ENCODE peak calls at places on chromosomes 13 and 19, in nine cellular contexts. One of them, this sample, is unnamed.

GRCh38 chr13:102286326-102286725 is 115.5 kb downstream of the FGF14 start:
- DNase-seq in prostate gland: no peak
- DNase-seq in upper lobe of left lung: no peak
- DNase-seq in GM23338: no peak
- DNase-seq in stomach: no peak
- DNase-seq in HCT116: no peak
- DNase-seq in transverse colon: no peak
- DNase-seq in HepG2: peak; percentile 53
- DNase-seq in breast epithelium: no peak
- DNase-seq in this sample: no peak

GRCh38 chr13:95035311-95036109 is 265.7 kb downstream of the ABCC4 start:
- DNase-seq in transverse colon: no peak
- DNase-seq in stomach: no peak
- DNase-seq in HepG2: no peak
- DNase-seq in breast epithelium: no peak
- DNase-seq in HCT116: no peak
- DNase-seq in prostate gland: peak; percentile 5
- DNase-seq in GM23338: no peak
- DNase-seq in upper lobe of left lung: no peak
- DNase-seq in this sample: no peak

GRCh38 chr19:2759392-2759791 is 19.6 kb upstream of the SLC39A3 start:
- DNase-seq in stomach: no peak
- DNase-seq in upper lobe of left lung: no peak
- DNase-seq in breast epithelium: no peak
- DNase-seq in HepG2: no peak
- DNase-seq in prostate gland: no peak
- DNase-seq in GM23338: no peak
- DNase-seq in HCT116: no peak
- DNase-seq in transverse colon: no peak
- DNase-seq in this sample: no peak

GRCh38 chr19:11405846-11406643 is 13.1 kb downstream of the RGL3 start:
- DNase-seq in transverse colon: no peak
- DNase-seq in GM23338: peak; percentile 89
- DNase-seq in upper lobe of left lung: peak; percentile 83
- DNase-seq in HepG2: no peak
- DNase-seq in prostate gland: no peak
- DNase-seq in stomach: no peak
- DNase-seq in HCT116: no peak
- DNase-seq in breast epithelium: no peak
- DNase-seq in this sample: no peak

GRCh38 chr19:40284251-40284500 is 969 bp downstream of the AKT2 start:
- DNase-seq in HCT116: no peak
- DNase-seq in breast epithelium: no peak
- DNase-seq in GM23338: no peak
- DNase-seq in prostate gland: no peak
- DNase-seq in upper lobe of left lung: no peak
- DNase-seq in transverse colon: no peak
- DNase-seq in stomach: no peak
- DNase-seq in HepG2: no peak
- DNase-seq in this sample: no peak

GRCh38 chr13:48578516-48579166 is 45.8 kb upstream of the RCBTB2 start:
- DNase-seq in breast epithelium: no peak
- DNase-seq in prostate gland: no peak
- DNase-seq in HCT116: no peak
- DNase-seq in upper lobe of left lung: no peak
- DNase-seq in transverse colon: no peak
- DNase-seq in stomach: no peak
- DNase-seq in HepG2: no peak
- DNase-seq in GM23338: no peak
- DNase-seq in this sample: no peak

GRCh38 chr19:28289294-28290063 is 923.5 kb downstream of the UQCRFS1 start:
- DNase-seq in stomach: no peak
- DNase-seq in HCT116: no peak
- DNase-seq in upper lobe of left lung: peak; percentile 39
- DNase-seq in prostate gland: peak; percentile 86
- DNase-seq in transverse colon: peak; percentile 69
- DNase-seq in GM23338: no peak
- DNase-seq in HepG2: no peak
- DNase-seq in breast epithelium: no peak
- DNase-seq in this sample: no peak

GRCh38 chr13:45989607-45990006 is 62.9 kb downstream of the ZC3H13 start:
- DNase-seq in transverse colon: no peak
- DNase-seq in upper lobe of left lung: no peak
- DNase-seq in HepG2: no peak
- DNase-seq in HCT116: no peak
- DNase-seq in breast epithelium: no peak
- DNase-seq in prostate gland: no peak
- DNase-seq in GM23338: no peak
- DNase-seq in stomach: no peak
- DNase-seq in this sample: no peak

DNA sequence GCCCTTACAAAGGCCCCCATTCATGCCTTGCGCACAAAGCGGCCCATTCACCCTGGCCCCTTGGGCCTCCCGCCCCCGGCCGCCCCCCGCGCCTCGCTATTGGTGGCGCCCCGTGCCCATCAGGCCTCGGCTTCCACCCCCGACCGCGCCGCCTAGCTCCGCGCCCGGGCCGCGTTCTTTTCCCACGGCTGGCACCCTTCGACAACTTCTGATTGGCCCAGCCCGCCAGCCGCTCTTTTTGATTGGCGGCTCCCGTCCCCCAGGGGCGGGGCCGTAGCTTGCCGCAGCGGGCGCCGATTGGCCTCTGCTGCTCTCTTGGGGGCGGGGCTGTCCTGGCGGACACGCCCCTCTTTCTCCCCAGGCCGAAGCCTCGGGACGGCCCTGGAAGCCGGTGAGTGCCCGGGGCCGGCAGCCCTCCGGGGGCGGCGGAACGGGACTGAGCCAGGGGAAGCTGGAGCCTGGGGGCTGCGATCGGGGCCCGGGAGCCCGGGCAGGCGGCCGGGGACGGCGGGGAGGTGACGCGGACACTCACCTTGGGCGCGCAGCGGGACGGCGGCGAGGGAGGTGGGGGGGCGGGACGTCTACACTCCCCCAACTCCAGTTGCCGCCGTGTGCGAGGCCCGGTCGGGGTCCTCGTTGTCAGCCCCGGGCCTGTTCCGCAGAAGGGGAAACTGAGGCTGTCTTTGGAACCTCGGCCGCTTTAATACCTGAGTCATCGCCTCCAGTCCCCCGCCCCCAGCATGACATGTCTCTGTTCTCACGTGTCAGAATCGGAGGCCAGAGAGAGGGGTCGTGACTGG is at the start of gene MYH14:
- DNase-seq in upper lobe of left lung: peak; percentile 95
- DNase-seq in transverse colon: peak; percentile 93
- DNase-seq in HCT116: peak; percentile 86
- DNase-seq in breast epithelium: peak; percentile 92
- DNase-seq in HepG2: peak; percentile 79
- DNase-seq in GM23338: peak; percentile 97
- DNase-seq in prostate gland: peak; percentile 97
- DNase-seq in stomach: peak; percentile 96
- DNase-seq in this sample: peak; percentile 80
- TF ChIP-seq POLR2AphosphoS5 in upper lobe of left lung: peak; percentile 31
- TF ChIP-seq POLR2AphosphoS5 in transverse colon: peak; percentile 58
- TF ChIP-seq POLR2AphosphoS5 in HCT116: peak; percentile 61
- TF ChIP-seq POLR2AphosphoS5 in breast epithelium: peak; percentile 88
- TF ChIP-seq POLR2AphosphoS5 in HepG2: no peak
- TF ChIP-seq POLR2AphosphoS5 in GM23338: peak; percentile 49
- TF ChIP-seq POLR2AphosphoS5 in prostate gland: peak; percentile 92
- TF ChIP-seq POLR2AphosphoS5 in stomach: no peak
- TF ChIP-seq POLR2AphosphoS5 in this sample: no peak

GRCh38 chr19:42494321-42494720 is 34.0 kb downstream of the CEACAM1 start:
- DNase-seq in prostate gland: no peak
- DNase-seq in transverse colon: no peak
- DNase-seq in HCT116: no peak
- DNase-seq in GM23338: no peak
- DNase-seq in upper lobe of left lung: no peak
- DNase-seq in breast epithelium: no peak
- DNase-seq in HepG2: no peak
- DNase-seq in stomach: no peak
- DNase-seq in this sample: no peak

GRCh38 chr19:42495663-42496062 is 32.6 kb downstream of the CEACAM1 start:
- DNase-seq in stomach: no peak
- DNase-seq in HepG2: no peak
- DNase-seq in upper lobe of left lung: no peak
- DNase-seq in HCT116: no peak
- DNase-seq in breast epithelium: no peak
- DNase-seq in GM23338: no peak
- DNase-seq in prostate gland: no peak
- DNase-seq in transverse colon: no peak
- DNase-seq in this sample: no peak

GRCh38 chr19:42498387-42498786 is 29.9 kb downstream of the CEACAM1 start:
- DNase-seq in breast epithelium: no peak
- DNase-seq in GM23338: no peak
- DNase-seq in upper lobe of left lung: no peak
- DNase-seq in HepG2: peak; percentile 56
- DNase-seq in HCT116: no peak
- DNase-seq in prostate gland: no peak
- DNase-seq in stomach: no peak
- DNase-seq in transverse colon: no peak
- DNase-seq in this sample: no peak

GRCh38 chr19:42496551-42497133 is 31.6 kb downstream of the CEACAM1 start:
- DNase-seq in HCT116: no peak
- DNase-seq in prostate gland: no peak
- DNase-seq in upper lobe of left lung: no peak
- DNase-seq in breast epithelium: no peak
- DNase-seq in stomach: no peak
- DNase-seq in GM23338: no peak
- DNase-seq in HepG2: no peak
- DNase-seq in transverse colon: no peak
- DNase-seq in this sample: no peak

DNA sequence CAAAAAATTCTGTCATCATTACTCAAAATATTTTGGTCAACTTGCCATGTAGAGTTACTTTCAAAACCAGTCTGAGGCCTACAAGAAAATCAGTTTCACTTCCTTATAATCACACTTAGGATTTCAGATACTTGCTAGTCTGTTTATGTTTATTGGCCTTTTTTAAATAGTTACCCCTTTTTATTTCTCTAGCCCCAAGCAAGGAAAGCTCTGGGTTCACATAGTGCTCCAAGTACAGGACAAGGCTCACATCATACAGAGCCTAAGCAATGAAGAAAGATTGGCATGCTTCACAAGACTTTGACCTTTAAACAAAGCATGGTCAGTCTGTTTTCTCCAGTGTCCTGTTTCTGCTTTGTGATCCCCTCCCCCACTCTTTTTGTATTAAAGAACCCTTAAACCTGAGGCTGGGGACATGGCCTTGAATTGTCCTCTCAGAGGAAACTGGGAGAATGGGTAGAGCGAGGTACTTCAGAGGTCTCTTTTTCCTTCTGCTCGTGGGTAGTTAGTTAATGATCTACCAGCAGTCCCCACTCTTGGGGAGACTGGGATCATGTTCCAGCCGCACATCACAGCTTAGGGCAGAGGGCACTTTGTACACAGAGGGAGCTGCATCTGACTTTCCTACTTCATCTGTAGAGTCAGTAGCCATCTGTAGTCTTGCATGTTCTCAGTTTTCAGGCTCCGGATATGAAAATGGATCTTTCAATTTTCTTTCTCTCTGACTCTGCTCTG is 30.6 kb downstream of the CEACAM1 start:
- DNase-seq in breast epithelium: no peak
- DNase-seq in stomach: peak; percentile 60
- DNase-seq in upper lobe of left lung: no peak
- DNase-seq in HepG2: peak; percentile 98
- DNase-seq in transverse colon: peak; percentile 61
- DNase-seq in prostate gland: no peak
- DNase-seq in HCT116: no peak
- DNase-seq in GM23338: no peak
- DNase-seq in this sample: no peak
- H3K27me3 ChIP-seq in breast epithelium: no peaks in the 10 kb centered on the region
- H3K27me3 ChIP-seq in stomach: no peaks in the 10 kb centered on the region
- H3K27me3 ChIP-seq in upper lobe of left lung: no peaks in the 10 kb centered on the region
- H3K27me3 ChIP-seq in HepG2: no peaks in the 10 kb centered on the region
- H3K27me3 ChIP-seq in transverse colon: no peaks in the 10 kb centered on the region
- H3K27me3 ChIP-seq in prostate gland: no peaks in the 10 kb centered on the region
- H3K27me3 ChIP-seq in HCT116: no peaks in the 10 kb centered on the region
- H3K27me3 ChIP-seq in GM23338: no peaks in the 10 kb centered on the region
- H3K27me3 ChIP-seq in this sample: no peaks in the 10 kb centered on the region

DNA sequence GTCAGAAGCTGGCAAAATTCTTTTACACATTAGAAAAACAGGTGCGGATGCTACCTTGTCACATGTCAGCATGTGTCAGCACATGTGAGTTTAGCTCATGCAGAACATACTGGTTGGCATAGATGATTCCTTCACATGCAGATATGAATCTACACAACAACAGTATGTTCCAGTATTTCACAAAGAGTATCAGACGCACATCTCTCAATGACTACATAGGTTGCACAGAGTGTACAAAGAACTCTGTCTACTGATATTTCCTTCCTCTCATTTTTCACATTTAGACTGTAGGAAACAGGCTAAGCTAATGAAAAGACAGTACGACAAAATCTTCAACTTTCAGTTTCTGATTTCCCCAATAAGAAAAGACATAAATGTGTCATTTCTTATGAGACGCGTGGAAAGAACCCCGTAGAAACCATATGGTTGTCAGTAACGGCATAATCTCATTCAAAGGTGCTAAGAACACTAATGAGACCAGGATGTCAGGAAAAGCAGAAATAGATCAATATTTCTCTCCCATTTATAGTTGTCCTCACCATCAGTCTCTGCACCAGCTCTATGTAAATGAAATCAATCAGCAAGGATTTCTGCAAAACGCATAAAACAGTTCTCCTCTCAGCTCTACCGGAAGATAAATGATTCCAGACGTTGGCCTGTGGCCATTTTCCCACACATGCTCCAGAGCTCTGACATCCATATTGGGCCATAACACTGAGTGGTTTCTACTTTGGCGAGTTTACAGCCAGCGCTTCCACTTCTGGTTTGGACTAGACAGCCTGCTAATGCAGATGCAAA is 81.2 kb downstream of the STARD13 start:
- DNase-seq in GM23338: no peak
- DNase-seq in prostate gland: no peak
- DNase-seq in transverse colon: peak; percentile 59
- DNase-seq in stomach: peak; percentile 31
- DNase-seq in HCT116: no peak
- DNase-seq in HepG2: no peak
- DNase-seq in upper lobe of left lung: no peak
- DNase-seq in breast epithelium: no peak
- DNase-seq in this sample: peak; percentile 83
- TF ChIP-seq POLR2AphosphoS5 in GM23338: no peak
- TF ChIP-seq POLR2AphosphoS5 in prostate gland: peak; percentile 8
- TF ChIP-seq POLR2AphosphoS5 in transverse colon: peak; percentile 45
- TF ChIP-seq POLR2AphosphoS5 in stomach: peak; percentile 88
- TF ChIP-seq POLR2AphosphoS5 in HCT116: no peak
- TF ChIP-seq POLR2AphosphoS5 in HepG2: no peak
- TF ChIP-seq POLR2AphosphoS5 in upper lobe of left lung: peak; percentile 44
- TF ChIP-seq POLR2AphosphoS5 in breast epithelium: peak; percentile 29
- TF ChIP-seq POLR2AphosphoS5 in this sample: peak; percentile 56

DNA sequence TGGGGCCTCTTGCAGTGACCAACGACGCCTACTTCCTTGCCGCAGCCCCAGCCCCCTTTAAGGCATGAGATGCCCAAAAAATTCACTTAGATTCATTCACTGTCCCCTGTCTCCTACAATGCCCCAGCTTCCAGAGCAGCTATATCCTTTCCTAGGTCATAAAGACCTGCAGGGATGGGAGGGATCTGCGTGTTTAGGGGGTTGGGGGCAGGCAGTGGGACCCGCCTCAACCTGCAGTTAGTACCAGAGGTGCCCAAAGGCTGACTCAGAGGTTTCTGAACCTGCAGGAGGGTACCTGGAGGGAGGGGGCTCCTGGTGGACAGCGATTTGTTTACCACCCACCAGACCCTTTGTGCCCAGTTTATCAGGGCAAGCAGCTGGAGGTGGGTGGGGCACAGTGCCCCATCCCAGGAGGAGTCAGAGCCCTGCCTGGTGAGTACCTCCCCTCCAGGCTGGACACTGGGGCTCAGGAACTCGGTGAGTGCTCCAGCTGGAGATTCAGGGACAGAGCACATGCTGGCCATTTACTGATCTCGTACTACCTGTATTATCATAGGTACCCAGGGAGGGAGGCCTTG is 10.1 kb downstream of the RPS28 start:
- DNase-seq in breast epithelium: no peak
- DNase-seq in stomach: no peak
- DNase-seq in transverse colon: no peak
- DNase-seq in GM23338: no peak
- DNase-seq in upper lobe of left lung: no peak
- DNase-seq in HepG2: no peak
- DNase-seq in HCT116: no peak
- DNase-seq in prostate gland: no peak
- DNase-seq in this sample: no peak
- H3K27me3 ChIP-seq in breast epithelium: peaks cover 10% of the 10 kb centered on the region
- H3K27me3 ChIP-seq in stomach: peaks cover 24% of the 10 kb centered on the region
- H3K27me3 ChIP-seq in transverse colon: peaks cover 61% of the 10 kb centered on the region
- H3K27me3 ChIP-seq in GM23338: peaks cover 43% of the 10 kb centered on the region
- H3K27me3 ChIP-seq in upper lobe of left lung: peaks cover 12% of the 10 kb centered on the region
- H3K27me3 ChIP-seq in HepG2: peaks cover 11% of the 10 kb centered on the region
- H3K27me3 ChIP-seq in HCT116: no peaks in the 10 kb centered on the region
- H3K27me3 ChIP-seq in prostate gland: no peaks in the 10 kb centered on the region
- H3K27me3 ChIP-seq in this sample: peaks cover 37% of the 10 kb centered on the region